ENCODE peak calls at places on chromosome 20, in seven cellular contexts. Z, U, R, W, S, K and L are unnamed samples. For H3K4me1 and H3K9me3, the result is how much of the 10 kb centered on the place peaks cover.

GRCh38 chr20:5402903-5403531 is 86.3 kb upstream of the PROKR2 start:
- DNase-seq in Z (no peak), U (no peak), R (peak), W (no peak), S (peak), K (no peak), L (no peak)

GRCh38 chr20:2804921-2805681 is 4.7 kb upstream of the CPXM1 start:
- DNase-seq in Z (peak), U (no peak), R (peak), W (no peak), S (no peak), K (no peak), L (no peak)

GRCh38 chr20:61372151-61373054 is 120.3 kb downstream of the CDH4 start:
- DNase-seq in Z (peak), U (no peak), R (no peak), W (no peak), S (no peak), K (no peak), L (no peak)

GRCh38 chr20:16350465-16350864 is 222.8 kb downstream of the KIF16B start:
- DNase-seq in Z (no peak), U (peak), R (peak), W (no peak), S (no peak), K (no peak), L (no peak)

GRCh38 chr20:4613718-4614620 is 107.7 kb upstream of the PRND start:
- DNase-seq in Z (no peak), U (peak), R (peak), W (peak), S (peak), K (no peak), L (peak)

GRCh38 chr20:37526839-37527637 is 638 bp downstream of the BLCAP start:
- DNase-seq in Z (peak), U (peak), R (peak), W (no peak), S (no peak), K (peak), L (no peak)

GRCh38 chr20:16485406-16485805 is 87.8 kb downstream of the KIF16B start:
- DNase-seq in Z (no peak), U (no peak), R (no peak), W (no peak), S (no peak), K (no peak), L (no peak)

GRCh38 chr20:58598271-58599015 is 52.6 kb upstream of the STX16 start:
- DNase-seq in Z (peak), U (peak), R (peak), W (peak), S (no peak), K (peak), L (no peak)

GRCh38 chr20:13685623-13686022 is 46.9 kb upstream of the TASP1 start:
- DNase-seq in Z (no peak), U (no peak), R (no peak), W (no peak), S (no peak), K (no peak), L (no peak)

GRCh38 chr20:8671366-8671943 is 397.4 kb upstream of the PLCB4 start:
- DNase-seq in Z (no peak), U (no peak), R (no peak), W (no peak), S (no peak), K (no peak), L (no peak)

GRCh38 chr20:46004813-46005505 is 3.7 kb upstream of the MMP9 start:
- DNase-seq in Z (peak), U (no peak), R (no peak), W (no peak), S (peak), K (no peak), L (no peak)

DNA sequence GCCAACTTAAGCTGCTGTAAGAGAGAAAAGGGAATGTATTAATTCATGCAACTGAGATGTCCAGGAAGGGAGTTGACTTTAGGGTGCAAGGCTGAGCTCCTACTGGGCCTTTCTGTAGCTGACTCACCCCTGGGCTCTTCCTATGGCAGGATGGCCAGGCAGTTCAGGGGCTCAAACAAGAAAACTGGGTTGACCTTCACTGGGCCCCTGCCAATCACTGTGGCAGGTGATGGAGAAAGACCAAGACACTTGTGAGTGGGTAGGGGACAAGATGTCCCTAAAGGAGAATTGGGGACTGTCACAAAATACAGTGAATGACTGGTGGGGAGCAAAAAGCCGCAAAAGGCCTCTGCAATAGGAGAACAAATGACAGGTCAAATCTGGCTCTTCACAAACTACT is 21.5 kb upstream of the RALGAPA2 start:
- DNase-seq in Z (no peak), U (no peak), R (no peak), W (no peak), S (no peak), K (no peak), L (no peak)
- H3K4me1 ChIP-seq in Z (half or more), U (under half), R (under half), W (under half), S (under half), K (under half), L (under half)

GRCh38 chr20:44650777-44651493 is 564 bp downstream of the ADA start:
- DNase-seq in Z (peak), U (no peak), R (peak), W (peak), S (peak), K (no peak), L (no peak)
- H3K27ac ChIP-seq in Z (peak), U (no peak), R (no peak), W (peak), S (peak), K (peak), L (peak)

GRCh38 chr20:42276718-42277117 is 658.5 kb upstream of the CHD6 start:
- DNase-seq in Z (no peak), U (no peak), R (no peak), W (no peak), S (no peak), K (no peak), L (no peak)
- H3K9me3 ChIP-seq in Z (under half), U (under half), R (under half), W (under half), S (under half), K (under half), L (under half)

GRCh38 chr20:44600301-44600700 is 17.9 kb downstream of the PKIG start:
- DNase-seq in Z (no peak), U (no peak), R (no peak), W (no peak), S (no peak), K (no peak), L (no peak)
- H3K4me1 ChIP-seq in Z (half or more), U (under half), R (under half), W (under half), S (under half), K (half or more), L (under half)

GRCh38 chr20:63160641-63161175 is 55.2 kb downstream of the YTHDF1 start:
- DNase-seq in Z (peak), U (no peak), R (no peak), W (peak), S (no peak), K (no peak), L (no peak)

GRCh38 chr20:63156221-63156671 is 59.7 kb downstream of the YTHDF1 start:
- DNase-seq in Z (peak), U (no peak), R (no peak), W (peak), S (no peak), K (no peak), L (no peak)

GRCh38 chr20:63159826-63160640 is 55.9 kb downstream of the YTHDF1 start:
- DNase-seq in Z (peak), U (no peak), R (no peak), W (peak), S (no peak), K (no peak), L (no peak)

GRCh38 chr20:63158845-63159244 is 57.1 kb downstream of the YTHDF1 start:
- DNase-seq in Z (peak), U (no peak), R (no peak), W (no peak), S (no peak), K (no peak), L (no peak)

GRCh38 chr20:63158352-63158751 is 57.6 kb downstream of the YTHDF1 start:
- DNase-seq in Z (no peak), U (no peak), R (no peak), W (no peak), S (no peak), K (no peak), L (no peak)
- H3K27ac ChIP-seq in Z (no peak), U (no peak), R (no peak), W (no peak), S (no peak), K (no peak), L (no peak)

GRCh38 chr20:56215115-56215514 is 33.4 kb upstream of the MC3R start:
- DNase-seq in Z (no peak), U (no peak), R (no peak), W (no peak), S (no peak), K (no peak), L (no peak)
- H3K9me3 ChIP-seq in Z (under half), U (under half), R (under half), W (under half), S (under half), K (under half), L (under half)

GRCh38 chr20:1758765-1759164 is 101.2 kb upstream of the SIRPG start:
- DNase-seq in Z (no peak), U (no peak), R (no peak), W (no peak), S (no peak), K (no peak), L (no peak)
- H3K4me1 ChIP-seq in Z (under half), U (under half), R (under half), W (under half), S (under half), K (under half), L (under half)

DNA sequence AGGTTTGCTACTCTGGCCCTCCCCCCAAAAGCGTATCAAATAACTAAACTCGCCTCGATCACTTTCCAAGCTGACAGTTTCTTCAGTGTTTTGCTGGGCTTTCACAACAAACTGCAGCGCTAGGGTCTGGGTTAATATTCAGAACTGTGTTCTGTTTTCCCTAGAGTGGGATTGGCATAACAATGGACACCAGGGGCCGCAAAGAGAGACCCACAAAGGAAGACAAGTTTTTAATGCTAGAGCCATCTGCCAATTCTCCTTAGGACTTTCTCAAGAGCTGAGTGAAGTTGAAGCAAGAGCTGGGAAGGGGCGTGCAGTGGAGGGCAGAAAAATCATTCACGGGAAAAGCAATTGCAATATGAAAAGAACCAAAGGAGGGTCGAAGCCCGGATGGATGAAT is 57.7 kb downstream of the ATP9A start:
- DNase-seq in Z (no peak), U (no peak), R (no peak), W (no peak), S (no peak), K (no peak), L (no peak)
- H3K27ac ChIP-seq in Z (no peak), U (no peak), R (no peak), W (no peak), S (no peak), K (no peak), L (no peak)